ENCODE peak calls at places on chromosome 2, in six cellular contexts. One of them, this sample, is unnamed.

GRCh38 chr2:107751936-107752335 is 74.8 kb upstream of the RGPD4 start:
- DNase-seq in IMR-90: no peak
- DNase-seq in fibroblast of mammary gland: no peak
- DNase-seq in osteocyte: no peak
- DNase-seq in lung: no peak
- DNase-seq in GM23338: no peak
- DNase-seq in this sample: no peak

GRCh38 chr2:241802421-241802749 is 6.6 kb upstream of the NEU4 start:
- DNase-seq in IMR-90: no peak
- DNase-seq in fibroblast of mammary gland: no peak
- DNase-seq in osteocyte: no peak
- DNase-seq in lung: no peak
- DNase-seq in GM23338: no peak
- DNase-seq in this sample: no peak

GRCh38 chr2:216970369-216970915 is 110.6 kb upstream of the TNP1 start:
- DNase-seq in IMR-90: no peak
- DNase-seq in fibroblast of mammary gland: no peak
- DNase-seq in osteocyte: no peak
- DNase-seq in lung: no peak
- DNase-seq in GM23338: no peak
- DNase-seq in this sample: no peak

GRCh38 chr2:199025146-199025545 is 432.6 kb downstream of the SATB2 start:
- DNase-seq in IMR-90: no peak
- DNase-seq in fibroblast of mammary gland: peak
- DNase-seq in osteocyte: no peak
- DNase-seq in lung: no peak
- DNase-seq in GM23338: no peak
- DNase-seq in this sample: no peak

GRCh38 chr2:126827371-126827770 is 71.3 kb upstream of the TEX51 start:
- DNase-seq in IMR-90: no peak
- DNase-seq in fibroblast of mammary gland: no peak
- DNase-seq in osteocyte: peak
- DNase-seq in lung: no peak
- DNase-seq in GM23338: peak
- DNase-seq in this sample: no peak

GRCh38 chr2:229342376-229342775 is 71.3 kb upstream of the PID1 start:
- DNase-seq in IMR-90: no peak
- DNase-seq in fibroblast of mammary gland: peak
- DNase-seq in osteocyte: no peak
- DNase-seq in lung: peak
- DNase-seq in GM23338: peak
- DNase-seq in this sample: no peak

GRCh38 chr2:30766666-30767065 is 40.6 kb downstream of the CAPN13 start:
- DNase-seq in IMR-90: no peak
- DNase-seq in fibroblast of mammary gland: no peak
- DNase-seq in osteocyte: no peak
- DNase-seq in lung: no peak
- DNase-seq in GM23338: no peak
- DNase-seq in this sample: no peak

GRCh38 chr2:30232801-30233130 is 1.4 kb downstream of the LBH start:
- DNase-seq in IMR-90: no peak
- DNase-seq in fibroblast of mammary gland: no peak
- DNase-seq in osteocyte: no peak
- DNase-seq in lung: no peak
- DNase-seq in GM23338: no peak
- DNase-seq in this sample: no peak

GRCh38 chr2:5690231-5690630 is 2.0 kb upstream of the SOX11 start:
- DNase-seq in IMR-90: peak
- DNase-seq in fibroblast of mammary gland: no peak
- DNase-seq in osteocyte: no peak
- DNase-seq in lung: no peak
- DNase-seq in GM23338: no peak
- DNase-seq in this sample: no peak

GRCh38 chr2:38740851-38741541 is 10.2 kb downstream of the SRSF7 start:
- DNase-seq in IMR-90: peak
- DNase-seq in fibroblast of mammary gland: peak
- DNase-seq in osteocyte: no peak
- DNase-seq in lung: no peak
- DNase-seq in GM23338: peak
- DNase-seq in this sample: peak

GRCh38 chr2:97992836-97993825 is 2.6 kb downstream of the TMEM131 start:
- DNase-seq in IMR-90: peak
- DNase-seq in fibroblast of mammary gland: peak
- DNase-seq in osteocyte: no peak
- DNase-seq in lung: no peak
- DNase-seq in GM23338: no peak
- DNase-seq in this sample: no peak

GRCh38 chr2:43305006-43305405 is 78.6 kb upstream of the ZFP36L2 start:
- DNase-seq in IMR-90: peak
- DNase-seq in fibroblast of mammary gland: peak
- DNase-seq in osteocyte: no peak
- DNase-seq in lung: no peak
- DNase-seq in GM23338: no peak
- DNase-seq in this sample: no peak

GRCh38 chr2:105296017-105296611 is 33.4 kb downstream of the TGFBRAP1 start:
- DNase-seq in IMR-90: no peak
- DNase-seq in fibroblast of mammary gland: no peak
- DNase-seq in osteocyte: no peak
- DNase-seq in lung: no peak
- DNase-seq in GM23338: no peak
- DNase-seq in this sample: no peak

DNA sequence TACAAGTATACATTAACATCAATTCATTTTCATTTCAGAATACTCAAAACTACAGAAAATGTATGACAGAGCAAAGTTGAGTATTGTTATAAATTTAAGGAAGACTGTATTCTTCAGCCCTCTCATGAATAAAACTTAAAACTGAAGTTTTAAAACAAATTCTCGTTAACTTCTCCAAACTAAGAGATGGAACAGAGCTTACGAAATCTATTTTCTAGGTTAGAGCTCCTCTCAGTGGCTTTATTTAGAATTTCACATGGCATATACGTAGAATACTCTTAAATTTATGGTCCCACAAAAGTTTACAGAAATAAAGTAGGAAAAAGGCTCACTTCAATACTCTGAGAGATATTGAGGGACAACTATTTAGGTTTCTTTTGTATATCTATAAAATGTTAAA is 612.1 kb downstream of the KCNJ3 start:
- DNase-seq in IMR-90: no peak
- DNase-seq in fibroblast of mammary gland: peak
- DNase-seq in osteocyte: no peak
- DNase-seq in lung: no peak
- DNase-seq in GM23338: peak
- DNase-seq in this sample: no peak
- TF ChIP-seq CTCF in IMR-90: peak
- TF ChIP-seq CTCF in fibroblast of mammary gland: peak
- TF ChIP-seq CTCF in osteocyte: peak
- TF ChIP-seq CTCF in lung: no peak
- TF ChIP-seq CTCF in GM23338: peak
- TF ChIP-seq CTCF in this sample: peak

GRCh38 chr2:122136071-122136470 is 380.6 kb downstream of the TSN start:
- DNase-seq in IMR-90: peak
- DNase-seq in fibroblast of mammary gland: peak
- DNase-seq in osteocyte: no peak
- DNase-seq in lung: no peak
- DNase-seq in GM23338: peak
- DNase-seq in this sample: no peak
- TF ChIP-seq CTCF in IMR-90: peak
- TF ChIP-seq CTCF in fibroblast of mammary gland: peak
- TF ChIP-seq CTCF in osteocyte: peak
- TF ChIP-seq CTCF in lung: peak
- TF ChIP-seq CTCF in GM23338: peak
- TF ChIP-seq CTCF in this sample: peak

GRCh38 chr2:155250800-155251199 is 552.3 kb downstream of the KCNJ3 start:
- DNase-seq in IMR-90: no peak
- DNase-seq in fibroblast of mammary gland: peak
- DNase-seq in osteocyte: no peak
- DNase-seq in lung: no peak
- DNase-seq in GM23338: peak
- DNase-seq in this sample: no peak
- TF ChIP-seq CTCF in IMR-90: no peak
- TF ChIP-seq CTCF in fibroblast of mammary gland: peak
- TF ChIP-seq CTCF in osteocyte: peak
- TF ChIP-seq CTCF in lung: no peak
- TF ChIP-seq CTCF in GM23338: peak
- TF ChIP-seq CTCF in this sample: no peak

DNA sequence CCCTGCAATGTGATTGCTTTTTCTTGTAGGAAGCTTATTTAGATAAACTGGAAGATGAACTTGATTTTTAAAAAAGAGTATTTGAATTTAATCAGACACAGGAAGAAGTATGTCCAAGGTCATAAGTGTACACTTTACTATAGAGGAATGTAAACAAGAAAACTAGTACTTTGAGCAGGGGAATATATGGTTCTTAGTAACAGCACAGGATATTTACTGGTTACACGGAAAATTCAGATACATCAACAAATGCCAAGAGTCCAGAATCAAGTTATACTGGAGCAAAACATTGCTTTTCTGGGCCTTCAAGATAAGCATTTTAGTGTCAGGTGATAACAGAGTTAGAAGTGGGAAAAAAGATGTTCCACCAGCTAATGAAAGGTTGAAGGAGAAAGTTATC is 75.5 kb downstream of the EFEMP1 start:
- DNase-seq in IMR-90: peak
- DNase-seq in fibroblast of mammary gland: no peak
- DNase-seq in osteocyte: no peak
- DNase-seq in lung: no peak
- DNase-seq in GM23338: no peak
- DNase-seq in this sample: no peak
- TF ChIP-seq CTCF in IMR-90: no peak
- TF ChIP-seq CTCF in fibroblast of mammary gland: no peak
- TF ChIP-seq CTCF in osteocyte: no peak
- TF ChIP-seq CTCF in lung: no peak
- TF ChIP-seq CTCF in GM23338: no peak
- TF ChIP-seq CTCF in this sample: no peak

GRCh38 chr2:173763641-173764040 is 201.5 kb downstream of the SP3 start:
- DNase-seq in IMR-90: no peak
- DNase-seq in fibroblast of mammary gland: no peak
- DNase-seq in osteocyte: no peak
- DNase-seq in lung: no peak
- DNase-seq in GM23338: no peak
- DNase-seq in this sample: no peak
- TF ChIP-seq CTCF in IMR-90: no peak
- TF ChIP-seq CTCF in fibroblast of mammary gland: no peak
- TF ChIP-seq CTCF in osteocyte: no peak
- TF ChIP-seq CTCF in lung: no peak
- TF ChIP-seq CTCF in GM23338: no peak
- TF ChIP-seq CTCF in this sample: no peak

GRCh38 chr2:169782513-169782912 is 16.2 kb upstream of the SSB start:
- DNase-seq in IMR-90: no peak
- DNase-seq in fibroblast of mammary gland: no peak
- DNase-seq in osteocyte: no peak
- DNase-seq in lung: no peak
- DNase-seq in GM23338: peak
- DNase-seq in this sample: no peak
- TF ChIP-seq CTCF in IMR-90: no peak
- TF ChIP-seq CTCF in fibroblast of mammary gland: no peak
- TF ChIP-seq CTCF in osteocyte: no peak
- TF ChIP-seq CTCF in lung: no peak
- TF ChIP-seq CTCF in GM23338: peak
- TF ChIP-seq CTCF in this sample: no peak

GRCh38 chr2:232521524-232521923 is 1.3 kb downstream of the PRSS56 start:
- DNase-seq in IMR-90: no peak
- DNase-seq in fibroblast of mammary gland: no peak
- DNase-seq in osteocyte: no peak
- DNase-seq in lung: no peak
- DNase-seq in GM23338: peak
- DNase-seq in this sample: no peak

GRCh38 chr2:232520088-232520487 is at the start of gene PRSS56:
- DNase-seq in IMR-90: no peak
- DNase-seq in fibroblast of mammary gland: no peak
- DNase-seq in osteocyte: no peak
- DNase-seq in lung: no peak
- DNase-seq in GM23338: no peak
- DNase-seq in this sample: no peak

GRCh38 chr2:232521098-232521497 is 910 bp downstream of the PRSS56 start:
- DNase-seq in IMR-90: no peak
- DNase-seq in fibroblast of mammary gland: no peak
- DNase-seq in osteocyte: no peak
- DNase-seq in lung: no peak
- DNase-seq in GM23338: no peak
- DNase-seq in this sample: no peak

GRCh38 chr2:232519581-232519980 is 607 bp upstream of the PRSS56 start:
- DNase-seq in IMR-90: no peak
- DNase-seq in fibroblast of mammary gland: no peak
- DNase-seq in osteocyte: no peak
- DNase-seq in lung: no peak
- DNase-seq in GM23338: no peak
- DNase-seq in this sample: no peak

DNA sequence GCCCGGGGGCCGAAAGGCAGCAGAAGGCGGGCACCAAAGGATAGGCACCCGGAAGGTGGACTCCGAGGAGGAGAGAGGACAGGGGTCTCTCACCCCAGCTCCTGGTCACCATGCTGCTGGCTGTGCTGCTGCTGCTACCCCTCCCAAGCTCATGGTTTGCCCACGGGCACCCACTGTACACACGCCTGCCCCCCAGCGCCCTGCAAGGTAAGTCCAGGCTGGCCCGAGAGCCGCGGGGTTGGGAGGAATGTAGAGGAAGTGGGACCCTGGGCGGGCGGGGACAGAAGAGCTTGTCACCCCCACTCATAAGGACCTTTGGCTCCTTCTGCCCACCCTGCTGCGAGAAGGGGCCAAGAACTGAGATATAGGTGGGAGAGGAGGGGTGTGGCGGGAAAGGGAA is 301 bp downstream of the PRSS56 start:
- DNase-seq in IMR-90: no peak
- DNase-seq in fibroblast of mammary gland: no peak
- DNase-seq in osteocyte: no peak
- DNase-seq in lung: no peak
- DNase-seq in GM23338: no peak
- DNase-seq in this sample: no peak
- TF ChIP-seq CTCF in IMR-90: no peak
- TF ChIP-seq CTCF in fibroblast of mammary gland: no peak
- TF ChIP-seq CTCF in osteocyte: no peak
- TF ChIP-seq CTCF in lung: no peak
- TF ChIP-seq CTCF in GM23338: no peak
- TF ChIP-seq CTCF in this sample: no peak